ENCODE peak calls at places on chromosome 20, in four cellular contexts. R, O, N and L are unnamed samples.
A peak's percentile ranks its signal among the peaks of the same experiment; 100 is the strongest.

GRCh38 chr20:34570859-34571306 is 12.4 kb downstream of the MAP1LC3A start:
- DNase-seq in R (no peak), O (no peak), N (no peak), L (no peak)

GRCh38 chr20:25081065-25081729 is 744 bp downstream of the VSX1 start:
- DNase-seq in R (peak; percentile 64), O (no peak), N (no peak), L (no peak)

GRCh38 chr20:25057234-25058050 is 497 bp downstream of the ACSS1 start:
- DNase-seq in R (peak; percentile 79), O (no peak), N (no peak), L (no peak)

GRCh38 chr20:53081916-53082863 is 110.0 kb downstream of the TSHZ2 start:
- DNase-seq in R (no peak), O (peak; percentile 95), N (no peak), L (no peak)

GRCh38 chr20:44218441-44218840 is 7.9 kb upstream of the OSER1 start:
- DNase-seq in R (no peak), O (no peak), N (no peak), L (no peak)

GRCh38 chr20:23631981-23632710 is 5.6 kb downstream of the CST3 start:
- DNase-seq in R (no peak), O (no peak), N (no peak), L (no peak)

GRCh38 chr20:53611449-53611894 is 17.8 kb upstream of the ZNF217 start:
- DNase-seq in R (peak; percentile 42), O (no peak), N (peak; percentile 82), L (no peak)

GRCh38 chr20:19757487-19757972 is 528 bp upstream of the RIN2 start:
- DNase-seq in R (peak; percentile 82), O (peak; percentile 60), N (no peak), L (no peak)

GRCh38 chr20:41330343-41330720 is 10.3 kb upstream of the LPIN3 start:
- DNase-seq in R (no peak), O (no peak), N (no peak), L (no peak)

GRCh38 chr20:23255106-23255505 is 95.5 kb upstream of the NXT1 start:
- DNase-seq in R (no peak), O (no peak), N (no peak), L (no peak)

GRCh38 chr20:51553897-51554504 is 11.5 kb upstream of the NFATC2 start:
- DNase-seq in R (no peak), O (no peak), N (no peak), L (no peak)

GRCh38 chr20:51692806-51693400 is 75.3 kb downstream of the ATP9A start:
- DNase-seq in R (no peak), O (no peak), N (no peak), L (no peak)

GRCh38 chr20:48698507-48699267 is 129.1 kb downstream of the PREX1 start:
- DNase-seq in R (no peak), O (no peak), N (no peak), L (no peak)

GRCh38 chr20:51298141-51298540 is 244.4 kb downstream of the NFATC2 start:
- DNase-seq in R (no peak), O (no peak), N (no peak), L (no peak)

GRCh38 chr20:11035211-11035610 is 361.4 kb upstream of the JAG1 start:
- DNase-seq in R (no peak), O (no peak), N (no peak), L (no peak)

GRCh38 chr20:62603907-62604785 is 38.2 kb upstream of the SLCO4A1 start:
- DNase-seq in R (no peak), O (no peak), N (no peak), L (no peak)

GRCh38 chr20:34559311-34560140 is 1.0 kb downstream of the MAP1LC3A start:
- DNase-seq in R (peak; percentile 61), O (no peak), N (no peak), L (no peak)

GRCh38 chr20:11170565-11170964 is 496.8 kb upstream of the JAG1 start:
- DNase-seq in R (no peak), O (no peak), N (no peak), L (no peak)

GRCh38 chr20:53739799-53740785 is 146.5 kb upstream of the ZNF217 start:
- DNase-seq in R (no peak), O (no peak), N (no peak), L (no peak)

GRCh38 chr20:23199356-23199755 is 113.2 kb upstream of the CD93 start:
- DNase-seq in R (no peak), O (no peak), N (no peak), L (no peak)

GRCh38 chr20:61982240-61982950 is 83.3 kb downstream of the TAF4 start:
- DNase-seq in R (no peak), O (no peak), N (no peak), L (no peak)

GRCh38 chr20:39785252-39785917 is 823.2 kb downstream of the DHX35 start:
- DNase-seq in R (no peak), O (no peak), N (no peak), L (no peak)

GRCh38 chr20:46399401-46399800 is 7.0 kb downstream of the ELMO2 start:
- DNase-seq in R (no peak), O (no peak), N (no peak), L (no peak)

GRCh38 chr20:11738852-11739251 is 178.8 kb upstream of the BTBD3 start:
- DNase-seq in R (no peak), O (no peak), N (no peak), L (no peak)

GRCh38 chr20:51469578-51470520 is 72.7 kb downstream of the NFATC2 start:
- DNase-seq in R (no peak), O (no peak), N (no peak), L (no peak)

GRCh38 chr20:51360451-51361230 is 181.9 kb downstream of the NFATC2 start:
- DNase-seq in R (no peak), O (no peak), N (no peak), L (no peak)

GRCh38 chr20:47352332-47353223 is 3.9 kb downstream of the ZMYND8 start:
- DNase-seq in R (peak; percentile 36), O (no peak), N (no peak), L (no peak)

GRCh38 chr20:46010491-46011405 is 2.0 kb downstream of the MMP9 start:
- DNase-seq in R (peak; percentile 75), O (no peak), N (no peak), L (no peak)

GRCh38 chr20:53488779-53489272 is 104.8 kb downstream of the ZNF217 start:
- DNase-seq in R (no peak), O (no peak), N (no peak), L (no peak)

GRCh38 chr20:8476023-8476422 is 344.0 kb downstream of the PLCB1 start:
- DNase-seq in R (no peak), O (no peak), N (no peak), L (no peak)

GRCh38 chr20:8474027-8474668 is 342.1 kb downstream of the PLCB1 start:
- DNase-seq in R (no peak), O (no peak), N (no peak), L (no peak)

GRCh38 chr20:8473459-8473858 is 341.4 kb downstream of the PLCB1 start:
- DNase-seq in R (no peak), O (no peak), N (no peak), L (no peak)
- TF ChIP-seq TCF12 in R (no peak), O (no peak), N (no peak), L (no peak)

GRCh38 chr20:35978041-35978513 is 9.7 kb downstream of the CNBD2 start:
- DNase-seq in R (no peak), O (no peak), N (no peak), L (no peak)
- TF ChIP-seq TCF12 in R (no peak), O (no peak), N (no peak), L (no peak)

DNA sequence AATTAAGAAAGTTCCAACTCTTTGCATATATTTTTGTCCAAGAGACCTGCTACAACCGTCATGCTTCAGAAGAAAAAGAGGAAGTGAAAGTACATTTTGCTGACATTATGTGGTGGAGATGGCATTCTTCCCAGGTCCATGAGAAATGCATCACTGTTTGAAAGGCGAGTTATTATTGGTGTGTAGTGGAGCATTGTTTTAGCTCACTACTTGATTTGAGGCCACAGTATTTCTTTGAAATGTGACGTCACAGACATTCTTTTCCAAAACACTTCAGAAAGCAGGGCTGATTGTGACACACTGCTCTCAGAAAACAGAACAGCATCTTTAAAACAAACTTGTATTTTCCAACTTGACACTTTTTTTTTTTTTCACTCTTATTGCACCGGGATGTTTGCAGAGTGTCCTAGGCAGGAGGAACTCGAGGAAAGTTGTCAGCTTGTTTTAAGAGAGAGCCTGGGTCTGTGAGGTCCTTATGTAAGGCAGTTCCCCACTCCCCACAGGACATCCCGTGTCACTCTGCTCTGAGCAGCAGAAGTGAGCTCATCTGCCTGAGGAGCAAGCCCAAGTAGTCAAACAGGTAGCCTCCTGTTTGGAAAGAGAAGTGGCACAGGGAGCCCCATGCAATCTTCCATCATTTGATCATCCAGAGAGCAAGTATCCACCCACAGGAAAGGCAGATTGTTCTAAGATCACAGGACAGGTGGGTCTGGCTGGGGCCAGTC is 1.1 kb downstream of the SPTLC3 start:
- DNase-seq in R (no peak), O (peak; percentile 63), N (peak; percentile 77), L (no peak)
- TF ChIP-seq TCF12 in R (no peak), O (no peak), N (no peak), L (no peak)

GRCh38 chr20:8790442-8791074 is 278.3 kb upstream of the PLCB4 start:
- DNase-seq in R (peak; percentile 50), O (peak; percentile 61), N (no peak), L (no peak)
- TF ChIP-seq TCF12 in R (no peak), O (no peak), N (no peak), L (no peak)

GRCh38 chr20:21182832-21183563 is 57.1 kb downstream of the KIZ start:
- DNase-seq in R (no peak), O (no peak), N (no peak), L (no peak)
- TF ChIP-seq TCF12 in R (no peak), O (no peak), N (no peak), L (no peak)

GRCh38 chr20:38290829-38291581 is 13.0 kb upstream of the BPI start:
- DNase-seq in R (peak; percentile 42), O (peak; percentile 87), N (no peak), L (peak; percentile 74)
- TF ChIP-seq TCF12 in R (no peak), O (no peak), N (no peak), L (no peak)

GRCh38 chr20:57008217-57008616 is 258.2 kb downstream of the BMP7 start:
- DNase-seq in R (no peak), O (no peak), N (no peak), L (no peak)
- TF ChIP-seq TCF12 in R (no peak), O (no peak), N (no peak), L (no peak)

DNA sequence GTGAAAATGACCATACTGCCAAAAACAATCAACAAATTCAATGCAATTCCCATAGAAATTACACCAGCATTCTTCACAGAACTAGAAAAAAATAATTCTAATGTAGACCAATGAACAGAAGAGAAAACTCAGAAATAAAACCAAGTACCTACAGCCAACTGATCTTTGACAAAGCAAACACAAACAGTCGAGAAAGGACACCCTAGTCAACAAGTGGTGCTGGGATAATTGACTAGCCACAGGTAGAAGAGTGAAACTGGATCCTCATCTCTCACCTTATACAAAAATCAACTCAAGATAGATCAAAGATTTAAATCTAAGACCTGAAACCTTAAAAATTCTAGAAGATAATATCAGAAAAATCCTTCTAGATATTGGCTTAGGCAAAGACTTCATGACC is 44.5 kb upstream of the ZNF133 start:
- DNase-seq in R (no peak), O (no peak), N (no peak), L (no peak)
- TF ChIP-seq TCF12 in R (no peak), O (no peak), N (no peak), L (no peak)